ENCODE peak calls at places on chromosomes 12 and 14, in nine cellular contexts. One of them, this sample, is unnamed.
A peak's percentile ranks its signal among the peaks of the same experiment; 100 is the strongest.

GRCh38 chr12:54692353-54692752 is 44.2 kb upstream of the DCD start:
- DNase-seq in progenitor cell of endocrine pancreas: no peak
- DNase-seq in GM20000: no peak
- DNase-seq in bronchial epithelial cell: no peak
- DNase-seq in activated gamma-delta T cell treated with Interleukin-2 at 50 U/mL for 16 hours: no peak
- DNase-seq in mucosa of gallbladder: no peak
- DNase-seq in AG08395: no peak
- DNase-seq in pancreas: no peak
- DNase-seq in HCEC 1CT: no peak
- DNase-seq in this sample: no peak

GRCh38 chr12:124754949-124755800 is 108.5 kb downstream of the SCARB1 start:
- DNase-seq in activated gamma-delta T cell treated with Interleukin-2 at 50 U/mL for 16 hours: peak; percentile 44
- DNase-seq in AG08395: peak; percentile 86
- DNase-seq in GM20000: peak; percentile 66
- DNase-seq in HCEC 1CT: peak; percentile 86
- DNase-seq in bronchial epithelial cell: no peak
- DNase-seq in progenitor cell of endocrine pancreas: no peak
- DNase-seq in pancreas: peak; percentile 57
- DNase-seq in mucosa of gallbladder: peak; percentile 80
- DNase-seq in this sample: peak; percentile 84

GRCh38 chr12:40063424-40063823 is 42.5 kb downstream of the SLC2A13 start:
- DNase-seq in GM20000: no peak
- DNase-seq in mucosa of gallbladder: no peak
- DNase-seq in AG08395: peak; percentile 38
- DNase-seq in progenitor cell of endocrine pancreas: no peak
- DNase-seq in bronchial epithelial cell: no peak
- DNase-seq in HCEC 1CT: no peak
- DNase-seq in activated gamma-delta T cell treated with Interleukin-2 at 50 U/mL for 16 hours: no peak
- DNase-seq in pancreas: no peak
- DNase-seq in this sample: no peak

GRCh38 chr14:52853522-52853854 is 62.1 kb upstream of the GNPNAT1 start:
- DNase-seq in GM20000: no peak
- DNase-seq in pancreas: no peak
- DNase-seq in AG08395: no peak
- DNase-seq in activated gamma-delta T cell treated with Interleukin-2 at 50 U/mL for 16 hours: no peak
- DNase-seq in HCEC 1CT: no peak
- DNase-seq in mucosa of gallbladder: no peak
- DNase-seq in progenitor cell of endocrine pancreas: no peak
- DNase-seq in bronchial epithelial cell: no peak
- DNase-seq in this sample: no peak

GRCh38 chr12:4809013-4809448 is 88.8 kb downstream of the GALNT8 start:
- DNase-seq in AG08395: no peak
- DNase-seq in GM20000: peak; percentile 55
- DNase-seq in progenitor cell of endocrine pancreas: peak; percentile 65
- DNase-seq in pancreas: no peak
- DNase-seq in bronchial epithelial cell: no peak
- DNase-seq in mucosa of gallbladder: no peak
- DNase-seq in activated gamma-delta T cell treated with Interleukin-2 at 50 U/mL for 16 hours: no peak
- DNase-seq in HCEC 1CT: no peak
- DNase-seq in this sample: no peak

GRCh38 chr12:96208346-96208745 is 14.2 kb downstream of the ELK3 start:
- DNase-seq in progenitor cell of endocrine pancreas: no peak
- DNase-seq in activated gamma-delta T cell treated with Interleukin-2 at 50 U/mL for 16 hours: no peak
- DNase-seq in bronchial epithelial cell: peak; percentile 70
- DNase-seq in AG08395: peak; percentile 81
- DNase-seq in HCEC 1CT: peak; percentile 83
- DNase-seq in pancreas: no peak
- DNase-seq in GM20000: no peak
- DNase-seq in mucosa of gallbladder: no peak
- DNase-seq in this sample: no peak

GRCh38 chr12:92593734-92594402 is 108.9 kb upstream of the PLEKHG7 start:
- DNase-seq in mucosa of gallbladder: peak; percentile 65
- DNase-seq in progenitor cell of endocrine pancreas: no peak
- DNase-seq in activated gamma-delta T cell treated with Interleukin-2 at 50 U/mL for 16 hours: peak; percentile 74
- DNase-seq in GM20000: peak; percentile 76
- DNase-seq in bronchial epithelial cell: peak; percentile 100
- DNase-seq in HCEC 1CT: peak; percentile 92
- DNase-seq in AG08395: peak; percentile 89
- DNase-seq in pancreas: no peak
- DNase-seq in this sample: peak; percentile 84

GRCh38 chr14:65808390-65808789 is 395.9 kb downstream of the FUT8 start:
- DNase-seq in bronchial epithelial cell: no peak
- DNase-seq in mucosa of gallbladder: no peak
- DNase-seq in activated gamma-delta T cell treated with Interleukin-2 at 50 U/mL for 16 hours: no peak
- DNase-seq in progenitor cell of endocrine pancreas: no peak
- DNase-seq in HCEC 1CT: no peak
- DNase-seq in AG08395: no peak
- DNase-seq in pancreas: no peak
- DNase-seq in GM20000: no peak
- DNase-seq in this sample: no peak

GRCh38 chr12:118034429-118035193 is 18.1 kb downstream of the RFC5 start:
- DNase-seq in pancreas: no peak
- DNase-seq in bronchial epithelial cell: peak; percentile 56
- DNase-seq in mucosa of gallbladder: peak; percentile 35
- DNase-seq in GM20000: no peak
- DNase-seq in HCEC 1CT: peak; percentile 71
- DNase-seq in AG08395: peak; percentile 69
- DNase-seq in progenitor cell of endocrine pancreas: no peak
- DNase-seq in activated gamma-delta T cell treated with Interleukin-2 at 50 U/mL for 16 hours: no peak
- DNase-seq in this sample: no peak

GRCh38 chr14:30656190-30656632 is 34.1 kb downstream of the SCFD1 start:
- DNase-seq in GM20000: peak; percentile 10
- DNase-seq in bronchial epithelial cell: peak; percentile 54
- DNase-seq in AG08395: peak; percentile 41
- DNase-seq in HCEC 1CT: peak; percentile 47
- DNase-seq in pancreas: peak; percentile 12
- DNase-seq in activated gamma-delta T cell treated with Interleukin-2 at 50 U/mL for 16 hours: no peak
- DNase-seq in mucosa of gallbladder: peak; percentile 12
- DNase-seq in progenitor cell of endocrine pancreas: no peak
- DNase-seq in this sample: no peak

GRCh38 chr12:111451649-111452129 is 46.0 kb downstream of the SH2B3 start:
- DNase-seq in activated gamma-delta T cell treated with Interleukin-2 at 50 U/mL for 16 hours: no peak
- DNase-seq in HCEC 1CT: peak; percentile 68
- DNase-seq in mucosa of gallbladder: peak; percentile 14
- DNase-seq in pancreas: no peak
- DNase-seq in bronchial epithelial cell: peak; percentile 49
- DNase-seq in AG08395: peak; percentile 54
- DNase-seq in GM20000: peak; percentile 42
- DNase-seq in progenitor cell of endocrine pancreas: no peak
- DNase-seq in this sample: no peak

GRCh38 chr12:57809425-57809824 is 9.1 kb downstream of the AVIL start:
- DNase-seq in bronchial epithelial cell: no peak
- DNase-seq in GM20000: no peak
- DNase-seq in AG08395: no peak
- DNase-seq in mucosa of gallbladder: no peak
- DNase-seq in pancreas: no peak
- DNase-seq in progenitor cell of endocrine pancreas: no peak
- DNase-seq in HCEC 1CT: no peak
- DNase-seq in activated gamma-delta T cell treated with Interleukin-2 at 50 U/mL for 16 hours: no peak
- DNase-seq in this sample: no peak

GRCh38 chr14:34981743-34982420 is 910 bp upstream of the SRP54 start:
- DNase-seq in bronchial epithelial cell: no peak
- DNase-seq in mucosa of gallbladder: no peak
- DNase-seq in AG08395: no peak
- DNase-seq in activated gamma-delta T cell treated with Interleukin-2 at 50 U/mL for 16 hours: peak; percentile 17
- DNase-seq in progenitor cell of endocrine pancreas: no peak
- DNase-seq in GM20000: no peak
- DNase-seq in pancreas: peak; percentile 6
- DNase-seq in HCEC 1CT: no peak
- DNase-seq in this sample: peak; percentile 79

GRCh38 chr12:77231548-77231947 is 166.2 kb upstream of the E2F7 start:
- DNase-seq in HCEC 1CT: peak; percentile 31
- DNase-seq in activated gamma-delta T cell treated with Interleukin-2 at 50 U/mL for 16 hours: no peak
- DNase-seq in mucosa of gallbladder: peak; percentile 82
- DNase-seq in AG08395: peak; percentile 68
- DNase-seq in progenitor cell of endocrine pancreas: no peak
- DNase-seq in bronchial epithelial cell: peak; percentile 48
- DNase-seq in GM20000: no peak
- DNase-seq in pancreas: peak; percentile 43
- DNase-seq in this sample: no peak

GRCh38 chr12:17020765-17021164 is 414.8 kb upstream of the LMO3 start:
- DNase-seq in AG08395: no peak
- DNase-seq in activated gamma-delta T cell treated with Interleukin-2 at 50 U/mL for 16 hours: no peak
- DNase-seq in progenitor cell of endocrine pancreas: no peak
- DNase-seq in pancreas: no peak
- DNase-seq in GM20000: no peak
- DNase-seq in HCEC 1CT: no peak
- DNase-seq in bronchial epithelial cell: no peak
- DNase-seq in mucosa of gallbladder: no peak
- DNase-seq in this sample: no peak

GRCh38 chr12:97159397-97159796 is 252.3 kb downstream of the NEDD1 start:
- DNase-seq in mucosa of gallbladder: no peak
- DNase-seq in bronchial epithelial cell: no peak
- DNase-seq in progenitor cell of endocrine pancreas: no peak
- DNase-seq in activated gamma-delta T cell treated with Interleukin-2 at 50 U/mL for 16 hours: no peak
- DNase-seq in pancreas: no peak
- DNase-seq in HCEC 1CT: no peak
- DNase-seq in AG08395: no peak
- DNase-seq in GM20000: no peak
- DNase-seq in this sample: no peak

GRCh38 chr12:96375841-96376249 is 24.4 kb downstream of the CDK17 start:
- DNase-seq in bronchial epithelial cell: no peak
- DNase-seq in HCEC 1CT: no peak
- DNase-seq in activated gamma-delta T cell treated with Interleukin-2 at 50 U/mL for 16 hours: no peak
- DNase-seq in GM20000: peak; percentile 19
- DNase-seq in mucosa of gallbladder: no peak
- DNase-seq in AG08395: no peak
- DNase-seq in pancreas: no peak
- DNase-seq in progenitor cell of endocrine pancreas: no peak
- DNase-seq in this sample: no peak

GRCh38 chr12:131940121-131940520 is 9.6 kb upstream of the EP400 start:
- DNase-seq in AG08395: no peak
- DNase-seq in progenitor cell of endocrine pancreas: no peak
- DNase-seq in HCEC 1CT: no peak
- DNase-seq in bronchial epithelial cell: peak; percentile 41
- DNase-seq in pancreas: no peak
- DNase-seq in mucosa of gallbladder: no peak
- DNase-seq in GM20000: no peak
- DNase-seq in activated gamma-delta T cell treated with Interleukin-2 at 50 U/mL for 16 hours: no peak
- DNase-seq in this sample: no peak

GRCh38 chr14:54166049-54166950 is 209.7 kb upstream of the BMP4 start:
- DNase-seq in HCEC 1CT: no peak
- DNase-seq in progenitor cell of endocrine pancreas: no peak
- DNase-seq in activated gamma-delta T cell treated with Interleukin-2 at 50 U/mL for 16 hours: no peak
- DNase-seq in mucosa of gallbladder: no peak
- DNase-seq in pancreas: no peak
- DNase-seq in AG08395: no peak
- DNase-seq in GM20000: no peak
- DNase-seq in bronchial epithelial cell: no peak
- DNase-seq in this sample: no peak

GRCh38 chr14:61959348-61959747 is 197.1 kb downstream of the SNAPC1 start:
- DNase-seq in HCEC 1CT: no peak
- DNase-seq in mucosa of gallbladder: no peak
- DNase-seq in activated gamma-delta T cell treated with Interleukin-2 at 50 U/mL for 16 hours: no peak
- DNase-seq in progenitor cell of endocrine pancreas: no peak
- DNase-seq in pancreas: no peak
- DNase-seq in GM20000: no peak
- DNase-seq in bronchial epithelial cell: no peak
- DNase-seq in AG08395: no peak
- DNase-seq in this sample: no peak

This sample was measured in spleen.